ENCODE peak calls at places on chromosomes 16 and 17, in eight cellular contexts. B is foreskin keratinocyte, Q is tibial artery, E is PC-3, G is GM23248, H is mesendoderm, Y is A549, M is upper lobe of right lung. F is an unnamed sample. For H3K4me1, the result is how much of the 10 kb centered on the place peaks cover.

GRCh38 chr16:90046971-90047713 is 27.9 kb upstream of the DBNDD1 start:
- DNase-seq in B (no peak), Q (peak), E (no peak), G (peak), H (no peak), Y (no peak), M (peak), F (peak)

GRCh38 chr16:66188786-66189725 is 177.4 kb upstream of the CDH5 start:
- DNase-seq in B (no peak), Q (peak), E (no peak), G (no peak), H (no peak), Y (no peak), M (no peak), F (no peak)

GRCh38 chr17:6070280-6070894 is at the start of gene WSCD1:
- DNase-seq in B (no peak), Q (no peak), E (peak), G (peak), H (no peak), Y (peak), M (no peak), F (no peak)

GRCh38 chr17:13362341-13363122 is 239.2 kb downstream of the HS3ST3A1 start:
- DNase-seq in B (no peak), Q (no peak), E (peak), G (peak), H (peak), Y (no peak), M (no peak), F (peak)

GRCh38 chr17:56358651-56359050 is 205.4 kb downstream of the ANKFN1 start:
- DNase-seq in B (peak), Q (no peak), E (peak), G (no peak), H (no peak), Y (no peak), M (no peak), F (peak)

GRCh38 chr16:4358831-4359561 is 7.9 kb upstream of the PAM16 start:
- DNase-seq in B (no peak), Q (no peak), E (peak), G (peak), H (peak), Y (peak), M (peak), F (peak)

GRCh38 chr16:71565812-71566700 is 10.8 kb downstream of the TAT start:
- DNase-seq in B (no peak), Q (no peak), E (no peak), G (no peak), H (no peak), Y (no peak), M (no peak), F (no peak)

GRCh38 chr16:26598061-26598460 is 468.7 kb upstream of the C16orf82 start:
- DNase-seq in B (no peak), Q (no peak), E (peak), G (no peak), H (peak), Y (no peak), M (no peak), F (no peak)

GRCh38 chr16:7835032-7835431 is 502.4 kb downstream of the RBFOX1 start:
- DNase-seq in B (no peak), Q (no peak), E (no peak), G (no peak), H (peak), Y (no peak), M (no peak), F (no peak)

GRCh38 chr16:87263418-87264052 is 53.7 kb downstream of the C16orf95 start:
- DNase-seq in B (no peak), Q (no peak), E (peak), G (peak), H (no peak), Y (no peak), M (peak), F (no peak)

GRCh38 chr17:33284022-33284421 is 9.1 kb downstream of the ASIC2 start:
- DNase-seq in B (peak), Q (peak), E (peak), G (peak), H (no peak), Y (peak), M (no peak), F (peak)

GRCh38 chr16:19657831-19658230 is 60.2 kb downstream of the KNOP1 start:
- DNase-seq in B (no peak), Q (no peak), E (no peak), G (no peak), H (no peak), Y (no peak), M (no peak), F (no peak)

GRCh38 chr17:22266231-22266630 is 573.9 kb downstream of the KCNJ18 start:
- DNase-seq in B (no peak), Q (no peak), E (no peak), G (peak), H (no peak), Y (no peak), M (peak), F (no peak)

GRCh38 chr16:12455287-12455798 is 348.3 kb downstream of the CPPED1 start:
- DNase-seq in B (no peak), Q (no peak), E (peak), G (peak), H (peak), Y (peak), M (peak), F (peak)

GRCh38 chr17:77497578-77497934 is 356.8 kb downstream of the SEC14L1 start:
- DNase-seq in B (no peak), Q (no peak), E (no peak), G (no peak), H (no peak), Y (no peak), M (peak), F (peak)

GRCh38 chr17:39982069-39982371 is 1.4 kb downstream of the PSMD3 start:
- DNase-seq in B (no peak), Q (no peak), E (no peak), G (no peak), H (no peak), Y (no peak), M (no peak), F (no peak)

GRCh38 chr16:79612207-79612606 is 11.7 kb upstream of the MAF start:
- DNase-seq in B (no peak), Q (no peak), E (no peak), G (no peak), H (no peak), Y (peak), M (no peak), F (no peak)

GRCh38 chr16:89917773-89918452 is 749 bp upstream of the MC1R start:
- DNase-seq in B (peak), Q (no peak), E (peak), G (peak), H (peak), Y (peak), M (peak), F (peak)

GRCh38 chr17:78952706-78953105 is 27.0 kb downstream of the LGALS3BP start:
- DNase-seq in B (no peak), Q (no peak), E (no peak), G (no peak), H (no peak), Y (no peak), M (no peak), F (peak)

GRCh38 chr17:81927653-81928496 is at the start of gene MAFG:
- DNase-seq in B (peak), Q (peak), E (peak), G (peak), H (peak), Y (peak), M (peak), F (peak)

DNA sequence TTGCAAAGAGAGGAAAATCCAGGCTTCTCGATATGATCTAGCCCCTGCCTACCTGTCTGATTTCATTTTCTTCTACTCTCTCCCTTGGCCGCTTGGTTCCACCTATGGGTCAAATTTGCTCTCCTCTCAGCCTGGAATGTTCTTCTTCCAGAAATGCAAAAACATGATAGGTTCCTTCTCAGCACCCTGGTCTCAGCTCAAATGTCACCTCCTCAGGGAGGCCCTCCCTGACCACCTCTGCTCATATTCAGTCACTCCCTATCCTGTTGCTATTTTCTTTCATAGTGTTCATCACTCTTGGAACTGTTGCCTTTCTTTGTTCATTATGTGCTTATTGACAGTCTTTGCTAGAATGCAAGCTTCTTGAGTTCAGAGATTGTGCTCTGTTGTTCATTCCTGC is 208.6 kb downstream of the KATNIP start:
- DNase-seq in B (no peak), Q (no peak), E (no peak), G (no peak), H (no peak), Y (no peak), M (no peak), F (no peak)
- H3K4me1 ChIP-seq in B (under half), Q (under half), E (under half), G (under half), H (under half), Y (under half), M (under half), F (under half)

GRCh38 chr17:31497994-31498826 is 106.7 kb downstream of the RAB11FIP4 start:
- DNase-seq in B (no peak), Q (no peak), E (no peak), G (no peak), H (no peak), Y (no peak), M (no peak), F (no peak)
- H3K4me1 ChIP-seq in B (under half), Q (under half), E (under half), G (under half), H (under half), Y (under half), M (under half), F (under half)

DNA sequence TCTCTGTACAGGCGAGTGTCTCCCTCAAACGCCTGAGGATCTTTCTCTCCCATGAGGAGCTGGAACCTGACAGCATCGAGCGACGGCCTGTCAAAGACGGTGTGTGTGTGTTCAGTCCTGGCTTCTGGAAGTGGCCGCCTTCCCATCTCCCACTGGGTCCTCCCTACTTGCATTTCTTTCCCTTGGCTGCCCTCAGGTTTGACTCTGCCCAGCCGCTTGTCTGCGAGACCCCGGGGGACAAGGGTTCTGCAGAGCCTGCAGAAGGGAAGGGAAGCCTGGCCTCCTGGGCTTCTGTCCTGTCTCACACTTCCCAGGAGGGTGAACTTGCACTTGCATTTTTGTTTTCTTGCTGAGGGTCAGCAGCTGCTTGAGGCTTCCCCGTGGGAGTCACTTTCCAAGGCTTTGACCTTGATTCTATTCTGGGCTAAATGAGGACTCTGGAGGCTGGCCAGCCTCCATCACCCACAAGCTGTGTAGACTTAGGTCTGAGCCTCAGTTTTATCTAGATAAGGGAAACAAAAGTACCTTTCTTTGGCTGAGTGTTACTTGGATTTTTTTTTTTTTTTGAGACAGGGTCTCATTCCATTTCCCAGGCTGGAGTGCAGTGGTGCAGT is 122.3 kb downstream of the ABCC1 start:
- DNase-seq in B (no peak), Q (no peak), E (no peak), G (no peak), H (peak), Y (no peak), M (no peak), F (no peak)
- H3K4me1 ChIP-seq in B (under half), Q (half or more), E (under half), G (under half), H (under half), Y (half or more), M (under half), F (under half)

GRCh38 chr16:57303021-57303909 is 18.8 kb upstream of the PLLP start:
- DNase-seq in B (no peak), Q (no peak), E (no peak), G (no peak), H (no peak), Y (no peak), M (peak), F (no peak)
- H3K4me1 ChIP-seq in B (under half), Q (under half), E (under half), G (under half), H (under half), Y (under half), M (under half), F (under half)